ENCODE peak calls at places on chromosomes 5 and 9, in six cellular contexts. E is MG63; X is iPS-NIHi11; U is stimulated activated CD4-positive, alpha-beta T cell treated with anti-CD3 and anti-CD28 coated beads, Interleukin-2, amount 100 ng/mL, for 48 hours; Q is SW480; R is lower lobe of right lung. F is an unnamed sample.

GRCh38 chr9:104367507-104367906 is 136.6 kb upstream of the OR13F1 start:
- DNase-seq in E (no peak), X (no peak), U (no peak), Q (no peak), R (no peak), F (no peak)

GRCh38 chr9:15927131-15927530 is 374.3 kb downstream of the CCDC171 start:
- DNase-seq in E (peak; percentile 27), X (no peak), U (no peak), Q (no peak), R (no peak), F (no peak)

GRCh38 chr5:6634327-6634713 is 1.1 kb downstream of the SRD5A1 start:
- DNase-seq in E (no peak), X (peak; percentile 23), U (no peak), Q (peak; percentile 28), R (no peak), F (no peak)

GRCh38 chr5:68928617-68929302 is 165.1 kb upstream of the SLC30A5 start:
- DNase-seq in E (no peak), X (no peak), U (no peak), Q (no peak), R (no peak), F (no peak)

GRCh38 chr9:89993678-89994630 is 389.1 kb downstream of the GADD45G start:
- DNase-seq in E (no peak), X (no peak), U (no peak), Q (peak; percentile 23), R (peak; percentile 83), F (no peak)

GRCh38 chr9:136326777-136327312 is 494 bp upstream of the GPSM1 start:
- DNase-seq in E (no peak), X (no peak), U (no peak), Q (no peak), R (no peak), F (no peak)

GRCh38 chr9:13139641-13140171 is 139.8 kb downstream of the MPDZ start:
- DNase-seq in E (peak; percentile 97), X (peak; percentile 13), U (no peak), Q (peak; percentile 1), R (no peak), F (no peak)

GRCh38 chr5:69285448-69286116 is 47.0 kb downstream of the CCDC125 start:
- DNase-seq in E (no peak), X (peak; percentile 44), U (no peak), Q (no peak), R (no peak), F (no peak)

GRCh38 chr5:39176740-39177628 is 42.4 kb downstream of the FYB1 start:
- DNase-seq in E (no peak), X (no peak), U (no peak), Q (no peak), R (no peak), F (no peak)

GRCh38 chr5:83742089-83742488 is 21.4 kb upstream of the HAPLN1 start:
- DNase-seq in E (no peak), X (no peak), U (no peak), Q (no peak), R (no peak), F (no peak)

GRCh38 chr5:32042571-32042970 is 131.5 kb downstream of the GOLPH3 start:
- DNase-seq in E (no peak), X (peak; percentile 14), U (no peak), Q (no peak), R (no peak), F (no peak)

GRCh38 chr9:82961504-82962125 is 101.3 kb downstream of the RASEF start:
- DNase-seq in E (peak; percentile 49), X (peak; percentile 84), U (peak; percentile 44), Q (peak; percentile 68), R (peak; percentile 72), F (peak; percentile 22)

GRCh38 chr9:114413909-114414308 is 26.1 kb upstream of the AKNA start:
- DNase-seq in E (peak; percentile 43), X (no peak), U (no peak), Q (no peak), R (no peak), F (no peak)

F was measured in CMK.